ENCODE peak calls at places on chromosomes 5 and 9, in four cellular contexts. J, F, W and P are unnamed samples.

GRCh38 chr5:88092938-88093635 is 175.6 kb downstream of the TMEM161B start:
- DNase-seq in J (no peak), F (no peak), W (no peak), P (no peak)

GRCh38 chr5:10563940-10564837 is at the start of gene ANKRD33B:
- DNase-seq in J (peak), F (peak), W (peak), P (peak)

GRCh38 chr9:27365977-27366376 is 69.0 kb upstream of the EQTN start:
- DNase-seq in J (no peak), F (no peak), W (no peak), P (no peak)

GRCh38 chr9:110940949-110941557 is 97.2 kb downstream of the LPAR1 start:
- DNase-seq in J (no peak), F (no peak), W (no peak), P (no peak)

GRCh38 chr9:82456621-82457020 is 468.0 kb downstream of the SPATA31D1 start:
- DNase-seq in J (no peak), F (no peak), W (no peak), P (no peak)

GRCh38 chr5:145936401-145937131 is at the start of gene SH3RF2:
- DNase-seq in J (peak), F (no peak), W (no peak), P (peak)

GRCh38 chr5:158861366-158861765 is 238.3 kb downstream of the EBF1 start:
- DNase-seq in J (no peak), F (no peak), W (no peak), P (no peak)

GRCh38 chr5:96885518-96886338 is 9.4 kb downstream of the ERAP2 start:
- DNase-seq in J (no peak), F (peak), W (no peak), P (no peak)

GRCh38 chr9:82490019-82490499 is 501.5 kb downstream of the SPATA31D1 start:
- DNase-seq in J (no peak), F (no peak), W (no peak), P (no peak)

GRCh38 chr9:115522928-115523327 is 405.0 kb upstream of the TNC start:
- DNase-seq in J (no peak), F (no peak), W (no peak), P (no peak)

GRCh38 chr9:128484686-128485413 is 19.7 kb upstream of the GLE1 start:
- DNase-seq in J (no peak), F (no peak), W (no peak), P (peak)

GRCh38 chr9:32775283-32775682 is 8.1 kb upstream of the TMEM215 start:
- DNase-seq in J (no peak), F (no peak), W (no peak), P (no peak)

GRCh38 chr9:31005086-31005665 is 1379.3 kb upstream of the ACO1 start:
- DNase-seq in J (no peak), F (no peak), W (no peak), P (no peak)

GRCh38 chr5:149834246-149834855 is 104.2 kb downstream of the PPARGC1B start:
- DNase-seq in J (peak), F (peak), W (peak), P (peak)

GRCh38 chr9:79054500-79054899 is 517.3 kb upstream of the TLE4 start:
- DNase-seq in J (no peak), F (no peak), W (no peak), P (no peak)

GRCh38 chr5:151686673-151687378 is at the start of gene SPARC:
- DNase-seq in J (peak), F (no peak), W (no peak), P (peak)

GRCh38 chr5:115795700-115796099 is 20.8 kb downstream of the CDO1 start:
- DNase-seq in J (no peak), F (no peak), W (no peak), P (no peak)

GRCh38 chr5:139294372-139295165 is 1.0 kb downstream of the MATR3 start:
- DNase-seq in J (peak), F (peak), W (peak), P (peak)

GRCh38 chr5:167413503-167413902 is 877.9 kb upstream of the WWC1 start:
- DNase-seq in J (no peak), F (no peak), W (no peak), P (no peak)

GRCh38 chr5:135011355-135012032 is 22.5 kb downstream of the PITX1 start:
- DNase-seq in J (no peak), F (no peak), W (peak), P (no peak)

GRCh38 chr5:132776077-132776931 is 735 bp downstream of the SEPTIN8 start:
- DNase-seq in J (peak), F (no peak), W (no peak), P (peak)

GRCh38 chr5:36744041-36744677 is 132.4 kb upstream of the NIPBL start:
- DNase-seq in J (no peak), F (no peak), W (no peak), P (no peak)

DNA sequence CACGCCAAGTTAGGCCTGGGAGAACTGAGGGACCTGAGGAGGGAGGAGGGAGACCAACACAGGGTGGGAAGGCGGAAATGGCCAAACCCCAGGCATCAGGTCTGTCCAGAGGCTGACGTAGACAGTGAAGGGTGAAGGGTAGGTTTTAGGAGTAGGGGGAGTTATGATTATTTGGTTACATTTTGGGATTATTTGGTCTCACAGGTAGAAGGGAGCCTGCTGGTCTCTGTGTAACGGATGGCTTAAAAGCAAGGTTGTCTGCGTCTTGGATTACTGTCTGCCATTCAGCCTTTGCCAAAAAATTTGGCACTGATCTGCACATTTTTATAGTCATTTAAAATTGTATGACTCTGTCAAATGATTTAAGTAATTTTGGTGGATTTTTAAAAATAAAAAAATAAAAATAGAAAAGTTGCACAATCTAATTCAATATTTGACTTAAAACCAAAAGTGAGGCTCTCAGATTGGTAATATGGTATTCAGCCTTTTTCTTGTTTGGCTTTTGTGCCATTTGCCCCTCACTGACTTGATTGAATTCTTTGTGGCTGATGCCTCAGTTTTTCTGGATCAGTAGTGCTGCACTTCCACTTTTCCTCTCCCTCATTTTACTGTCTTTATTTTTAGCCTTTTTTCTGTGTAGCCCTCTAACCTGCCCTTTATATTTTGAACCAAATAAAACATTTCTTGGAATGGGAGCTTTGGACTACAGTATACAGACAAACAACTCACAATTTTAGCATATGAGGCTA is 3.6 kb upstream of the MSMP start:
- DNase-seq in J (peak), F (no peak), W (no peak), P (no peak)
- H3K4me3 ChIP-seq in J (peak), F (peak), W (peak), P (peak)

DNA sequence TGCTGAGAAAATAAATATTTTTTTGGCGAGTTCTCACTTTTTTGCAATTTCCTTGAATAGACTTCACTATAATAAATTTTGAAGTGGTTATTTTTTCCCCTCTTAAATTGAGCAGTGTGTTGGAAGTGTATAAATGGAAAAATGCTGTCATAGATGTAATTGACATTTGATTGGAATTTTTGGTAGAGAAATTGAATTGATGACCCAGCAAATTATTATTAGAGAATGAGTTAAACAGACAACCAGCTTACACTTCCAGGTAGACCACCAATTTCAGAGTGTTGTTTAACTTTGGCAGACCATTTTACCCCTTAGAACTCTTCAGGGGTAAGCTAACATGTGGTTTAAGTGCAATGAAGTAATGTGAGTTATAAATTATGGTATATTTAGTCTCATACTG is 1.9 kb downstream of the FAF2 start:
- DNase-seq in J (no peak), F (no peak), W (no peak), P (no peak)
- H3K4me3 ChIP-seq in J (no peak), F (peak), W (no peak), P (no peak)

DNA sequence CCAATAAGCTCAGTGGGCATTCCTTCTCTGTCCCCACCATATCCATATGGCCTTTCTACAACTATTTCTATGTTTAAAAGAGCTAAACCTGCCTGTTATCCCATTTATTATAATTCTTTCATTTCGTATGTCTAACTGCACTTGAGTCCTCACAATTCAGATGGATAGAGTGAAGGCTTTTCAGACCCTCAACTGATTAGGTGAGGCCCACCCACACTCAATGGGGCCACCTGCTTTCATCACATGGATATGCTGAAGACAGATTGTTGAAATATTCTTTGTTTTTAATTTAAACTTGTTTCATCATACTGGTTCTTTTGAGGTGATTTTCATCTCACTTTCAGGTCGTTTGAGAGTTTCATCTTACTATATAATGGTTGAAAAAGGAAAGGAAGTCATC is 5.7 kb upstream of the S1PR3 start:
- DNase-seq in J (no peak), F (no peak), W (no peak), P (no peak)
- H3K4me3 ChIP-seq in J (no peak), F (no peak), W (no peak), P (no peak)

GRCh38 chr5:44388504-44389409 is 463 bp downstream of the FGF10 start:
- DNase-seq in J (no peak), F (no peak), W (no peak), P (peak)
- H3K4me3 ChIP-seq in J (peak), F (no peak), W (no peak), P (peak)